ENCODE peak calls at places on chromosome 7, in six cellular contexts. Y, T, J, N, K and U are unnamed samples.

GRCh38 chr7:133060016-133060415 is 21.9 kb downstream of the CHCHD3 start:
- DNase-seq in Y (no peak), T (no peak), J (no peak), N (no peak), K (no peak), U (no peak)

GRCh38 chr7:149071641-149072437 is 18.7 kb downstream of the ZNF786 start:
- DNase-seq in Y (no peak), T (peak; percentile 78), J (peak; percentile 61), N (peak; percentile 88), K (no peak), U (no peak)

GRCh38 chr7:96349572-96349971 is 27.7 kb upstream of the SLC25A13 start:
- DNase-seq in Y (no peak), T (no peak), J (no peak), N (no peak), K (no peak), U (no peak)

GRCh38 chr7:122633472-122633871 is 65.4 kb downstream of the RNF133 start:
- DNase-seq in Y (no peak), T (no peak), J (no peak), N (no peak), K (no peak), U (no peak)

GRCh38 chr7:80312139-80312661 is 177.6 kb downstream of the GNAI1 start:
- DNase-seq in Y (peak; percentile 56), T (no peak), J (no peak), N (no peak), K (no peak), U (peak; percentile 75)

GRCh38 chr7:35761882-35762720 is 38.8 kb upstream of the SEPTIN7 start:
- DNase-seq in Y (peak; percentile 7), T (no peak), J (peak; percentile 61), N (no peak), K (no peak), U (no peak)

GRCh38 chr7:82044497-82045080 is 274.7 kb upstream of the HGF start:
- DNase-seq in Y (peak; percentile 72), T (peak; percentile 51), J (peak; percentile 16), N (peak; percentile 23), K (peak; percentile 42), U (peak; percentile 66)

GRCh38 chr7:74453321-74454011 is at the start of gene GTF2IRD1:
- DNase-seq in Y (peak; percentile 76), T (peak; percentile 91), J (peak; percentile 97), N (no peak), K (peak; percentile 81), U (peak; percentile 55)

GRCh38 chr7:141785711-141786552 is 4.1 kb upstream of the TAS2R5 start:
- DNase-seq in Y (peak; percentile 62), T (peak; percentile 62), J (peak; percentile 63), N (peak; percentile 36), K (peak; percentile 78), U (peak; percentile 69)

GRCh38 chr7:19122018-19122588 is 4.7 kb upstream of the TWIST1 start:
- DNase-seq in Y (peak; percentile 79), T (peak; percentile 69), J (peak; percentile 54), N (peak; percentile 37), K (peak; percentile 50), U (peak; percentile 74)

GRCh38 chr7:122942059-122942458 is 53.4 kb downstream of the TAS2R16 start:
- DNase-seq in Y (no peak), T (no peak), J (no peak), N (no peak), K (no peak), U (no peak)

GRCh38 chr7:44733708-44734481 is 14.8 kb upstream of the ZMIZ2 start:
- DNase-seq in Y (peak; percentile 87), T (no peak), J (no peak), N (peak; percentile 66), K (no peak), U (peak; percentile 82)

GRCh38 chr7:27079234-27079975 is 16.4 kb downstream of the HOXA1 start:
- DNase-seq in Y (peak; percentile 21), T (no peak), J (no peak), N (no peak), K (peak; percentile 28), U (peak; percentile 72)

GRCh38 chr7:131670401-131670800 is 114.0 kb upstream of the PODXL start:
- DNase-seq in Y (no peak), T (no peak), J (no peak), N (no peak), K (no peak), U (no peak)

GRCh38 chr7:81680120-81680519 is 89.7 kb downstream of the HGF start:
- DNase-seq in Y (no peak), T (no peak), J (no peak), N (no peak), K (no peak), U (no peak)

GRCh38 chr7:9796241-9796640 is 1177.4 kb upstream of the PHF14 start:
- DNase-seq in Y (no peak), T (no peak), J (no peak), N (no peak), K (no peak), U (no peak)

GRCh38 chr7:93374345-93374940 is 142.3 kb downstream of the VPS50 start:
- DNase-seq in Y (peak; percentile 61), T (peak; percentile 55), J (peak; percentile 32), N (peak; percentile 24), K (peak; percentile 65), U (peak; percentile 59)

GRCh38 chr7:40604601-40605438 is 470.0 kb downstream of the SUGCT start:
- DNase-seq in Y (peak; percentile 19), T (peak; percentile 84), J (peak; percentile 61), N (peak; percentile 10), K (no peak), U (no peak)

GRCh38 chr7:129557686-129558481 is 53.6 kb upstream of the NRF1 start:
- DNase-seq in Y (no peak), T (no peak), J (no peak), N (no peak), K (no peak), U (no peak)

GRCh38 chr7:132501956-132502355 is 74.3 kb downstream of the PLXNA4 start:
- DNase-seq in Y (no peak), T (no peak), J (no peak), N (no peak), K (no peak), U (no peak)

GRCh38 chr7:7183061-7183832 is 903 bp downstream of the C1GALT1 start:
- DNase-seq in Y (peak; percentile 65), T (peak; percentile 59), J (peak; percentile 82), N (no peak), K (peak; percentile 78), U (peak; percentile 34)

DNA sequence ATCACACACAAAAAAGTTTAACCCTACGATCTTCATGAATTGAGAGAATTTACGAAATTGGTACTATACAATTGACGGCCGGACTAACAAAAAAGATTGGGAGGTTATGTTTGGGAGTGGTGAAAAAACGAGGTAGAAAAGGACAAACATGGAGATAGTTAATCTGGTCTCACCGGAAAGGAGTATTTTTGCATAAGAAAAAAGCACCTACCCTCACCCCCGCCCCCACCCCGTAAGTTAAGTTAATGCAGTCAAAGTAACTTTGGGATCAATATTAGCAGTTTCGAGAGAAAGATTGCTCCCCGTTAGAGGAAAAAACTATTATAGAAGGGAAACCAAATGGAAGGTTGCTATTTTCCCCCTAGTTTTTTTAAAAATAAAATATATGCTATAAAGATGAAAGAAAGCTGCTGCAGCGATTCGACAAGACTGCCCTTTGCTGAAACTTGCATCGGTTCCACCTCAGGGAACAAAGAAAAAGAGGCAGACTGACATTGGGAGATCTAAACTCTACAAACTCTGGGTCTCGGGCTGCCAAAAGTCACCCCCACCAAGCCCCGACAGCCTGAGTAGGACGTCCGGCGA is 3.5 kb downstream of the SP8 start:
- DNase-seq in Y (no peak), T (no peak), J (no peak), N (no peak), K (no peak), U (no peak)
- H3K27me3 ChIP-seq in Y (peaks cover 96% of the 10 kb centered on the region), T (peaks cover 57% of the 10 kb centered on the region), J (peaks cover 98% of the 10 kb centered on the region), N (no peaks in the 10 kb centered on the region), K (no peaks in the 10 kb centered on the region), U (peaks cover 98% of the 10 kb centered on the region)

DNA sequence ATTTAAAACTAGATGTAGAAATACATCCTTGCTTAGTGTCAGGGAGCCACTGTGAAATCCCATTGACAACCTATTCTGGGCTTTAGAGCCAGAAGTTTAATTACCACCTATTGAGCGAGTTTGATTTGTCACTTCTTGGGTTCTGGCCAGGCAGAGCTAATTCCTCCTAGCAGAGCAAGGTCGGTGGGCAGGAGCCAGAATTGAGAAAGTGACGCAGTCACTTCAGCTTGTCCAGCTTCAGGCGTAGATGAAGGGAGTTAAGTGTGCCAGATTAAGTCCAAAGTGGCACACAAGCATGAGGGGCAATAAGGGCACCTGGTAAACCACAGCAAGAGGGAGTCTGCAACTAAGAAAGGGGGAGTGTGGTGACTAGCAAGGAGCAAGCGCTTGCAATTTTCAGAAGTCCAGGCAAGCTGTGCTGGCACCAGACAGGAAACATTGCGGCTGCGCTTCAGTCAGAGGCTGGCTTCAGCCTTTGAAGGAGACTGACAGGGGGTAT is 119.4 kb downstream of the ST7 start:
- DNase-seq in Y (peak; percentile 83), T (peak; percentile 52), J (peak; percentile 56), N (no peak), K (no peak), U (peak; percentile 4)
- TF ChIP-seq EZH2phosphoT487 in Y (no peak), T (no peak), J (no peak), N (no peak), K (no peak), U (no peak)

GRCh38 chr7:46811529-46811928 is 770.4 kb downstream of the TNS3 start:
- DNase-seq in Y (peak; percentile 98), T (no peak), J (no peak), N (no peak), K (no peak), U (peak; percentile 59)
- H3K9ac ChIP-seq in Y (peak overlapping the region; percentile 53), T (no peak overlapping the region), J (no peak overlapping the region), N (no peak overlapping the region), K (no peak overlapping the region), U (no peak overlapping the region)

GRCh38 chr7:157035302-157035701 is 24.8 kb upstream of the MNX1 start:
- DNase-seq in Y (no peak), T (no peak), J (no peak), N (no peak), K (peak; percentile 70), U (no peak)
- H3K27me3 ChIP-seq in Y (peaks cover 14% of the 10 kb centered on the region), T (peaks cover 57% of the 10 kb centered on the region), J (peaks cover 78% of the 10 kb centered on the region), N (no peaks in the 10 kb centered on the region), K (no peaks in the 10 kb centered on the region), U (peaks cover 3% of the 10 kb centered on the region)

GRCh38 chr7:99665989-99666388 is 13.8 kb downstream of the CYP3A5 start:
- DNase-seq in Y (no peak), T (no peak), J (no peak), N (no peak), K (no peak), U (no peak)
- TF ChIP-seq EZH2phosphoT487 in Y (no peak), T (no peak), J (no peak), N (no peak), K (no peak), U (no peak)